ENCODE peak calls at places on chromosomes 16 and 17, in nine cellular contexts. W is GM23338; I is CD4-positive, alpha-beta T cell; S is IMR-90; L is left lung; R is dorsolateral prefrontal cortex; D is thoracic aorta; F is mesendoderm; K is PC-9. E is an unnamed sample.

GRCh38 chr17:68399638-68400403 is 57.5 kb downstream of the WIPI1 start:
- DNase-seq in S (peak), F (no peak), K (no peak), W (no peak), L (no peak), I (peak), D (no peak), R (no peak), E (no peak)

GRCh38 chr17:27294689-27295630 is 1.0 kb downstream of the WSB1 start:
- DNase-seq in I (peak), K (peak), W (peak), F (peak), L (peak), R (peak), S (peak), D (no peak), E (peak)

GRCh38 chr17:4130715-4131114 is 12.1 kb downstream of the ZZEF1 start:
- DNase-seq in S (peak), K (no peak), W (no peak), I (no peak), L (peak), D (no peak), R (no peak), F (no peak), E (no peak)

GRCh38 chr16:4315185-4316102 is at the start of gene GLIS2:
- DNase-seq in K (no peak), D (no peak), I (no peak), F (peak), R (peak), S (peak), W (peak), L (peak), E (peak)

GRCh38 chr17:74698069-74698468 is 14.7 kb downstream of the CD300LF start:
- DNase-seq in K (no peak), D (no peak), L (no peak), I (no peak), R (no peak), F (no peak), S (no peak), W (no peak), E (no peak)

GRCh38 chr16:56421313-56421712 is 4.0 kb downstream of the AMFR start:
- DNase-seq in S (no peak), K (no peak), R (no peak), F (no peak), D (no peak), I (no peak), L (no peak), W (no peak), E (no peak)

GRCh38 chr17:59372138-59372751 is 40.8 kb downstream of the YPEL2 start:
- DNase-seq in L (no peak), R (no peak), I (no peak), S (peak), K (peak), W (no peak), F (no peak), D (no peak), E (no peak)

GRCh38 chr17:20216154-20216815 is 207.1 kb downstream of the SPECC1 start:
- DNase-seq in S (no peak), K (no peak), D (no peak), F (peak), R (no peak), W (no peak), I (no peak), L (no peak), E (no peak)

GRCh38 chr16:77223184-77223583 is 24.0 kb downstream of the SYCE1L start:
- DNase-seq in K (no peak), R (no peak), I (no peak), D (no peak), S (no peak), W (peak), L (no peak), F (peak), E (no peak)

GRCh38 chr16:73069581-73070262 is 21.8 kb upstream of the ZFHX3 start:
- DNase-seq in W (no peak), L (no peak), S (no peak), R (no peak), I (no peak), F (no peak), K (no peak), D (no peak), E (no peak)

DNA sequence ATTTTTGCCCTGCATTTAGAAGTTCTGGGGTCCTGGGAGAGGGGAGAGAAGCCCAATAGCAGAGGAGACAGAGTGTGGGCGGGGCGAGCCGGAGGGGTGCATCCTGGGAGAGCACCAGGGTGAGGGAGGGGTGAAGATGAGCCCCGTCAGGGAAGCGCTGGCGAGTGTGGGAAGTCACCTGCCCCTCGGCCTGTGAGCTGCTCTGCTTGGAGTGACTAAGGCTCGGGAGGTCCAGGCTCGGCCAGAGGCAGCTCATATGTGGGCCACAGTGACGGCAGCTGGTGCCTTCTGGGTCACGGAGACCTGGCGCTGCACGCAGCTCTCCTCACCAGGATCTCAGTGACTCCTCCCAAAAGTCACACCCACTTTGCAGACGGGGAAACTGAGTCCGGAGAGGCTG is 1.1 kb downstream of the ZG16B start:
- DNase-seq in S (no peak), L (no peak), K (no peak), W (no peak), F (no peak), R (no peak), D (no peak), I (no peak), E (no peak)
- H3K27ac ChIP-seq in S (no peak), L (no peak), K (no peak), W (no peak), F (no peak), R (no peak), D (no peak), I (no peak), E (no peak)

GRCh38 chr17:81829858-81830257 is 3.2 kb downstream of the MCRIP1 start:
- DNase-seq in L (no peak), R (no peak), I (no peak), W (no peak), F (no peak), D (no peak), S (no peak), K (no peak), E (no peak)
- H3K27ac ChIP-seq in L (no peak), R (no peak), I (no peak), W (no peak), F (no peak), D (no peak), S (no peak), K (no peak), E (no peak)

DNA sequence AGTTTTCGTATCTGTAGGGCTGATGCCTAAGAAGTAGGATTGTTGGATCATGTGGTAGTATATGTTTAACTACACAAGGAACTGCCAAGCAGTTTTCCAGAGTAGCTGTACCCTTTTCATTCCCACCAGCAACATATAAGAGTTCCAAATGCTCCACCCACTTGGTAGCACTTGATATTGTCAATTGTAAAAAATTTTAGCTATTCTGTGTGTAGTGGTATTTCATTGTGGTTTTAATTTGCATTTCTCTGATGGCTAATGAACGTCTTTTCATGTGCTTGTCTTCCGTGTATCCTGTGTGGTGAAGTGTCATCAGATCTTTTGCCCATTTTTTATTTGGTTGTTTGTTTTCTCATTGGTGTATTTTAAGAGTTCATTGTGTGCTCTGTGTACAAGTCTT is 69.7 kb downstream of the TANC2 start:
- DNase-seq in K (no peak), W (no peak), R (no peak), S (no peak), I (no peak), D (no peak), F (no peak), L (no peak), E (no peak)
- H3K27ac ChIP-seq in K (no peak), W (no peak), R (no peak), S (no peak), I (no peak), D (no peak), F (no peak), L (no peak), E (no peak)

DNA sequence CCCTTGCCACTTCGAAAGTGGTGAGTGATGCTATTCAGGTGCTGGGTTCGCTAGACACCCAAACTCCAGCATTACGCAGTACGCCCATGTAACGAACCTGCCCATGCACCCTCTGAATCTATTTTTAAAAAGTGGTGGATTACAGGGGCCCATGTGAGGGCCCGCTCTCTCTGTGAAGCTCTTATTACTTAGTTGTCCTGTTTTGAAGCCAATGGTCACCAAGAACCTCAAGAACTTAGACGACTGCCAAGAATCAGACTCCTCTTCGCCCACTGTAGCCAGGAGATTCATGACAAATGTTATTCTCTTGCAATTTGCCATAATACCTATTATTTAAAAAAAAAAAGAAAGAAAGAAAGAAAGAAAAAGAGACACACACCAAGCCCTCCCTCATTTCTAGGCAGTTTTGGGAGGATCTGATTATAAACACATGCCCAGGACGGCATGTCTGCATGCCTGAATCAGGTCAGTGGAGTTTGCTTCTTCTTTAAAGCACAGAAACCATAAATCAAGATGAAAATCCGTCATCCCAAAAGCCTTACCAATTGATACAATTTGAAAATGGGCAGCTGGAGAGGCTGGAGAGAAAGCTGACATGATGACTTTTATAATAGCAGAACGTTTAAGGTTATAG is 108.6 kb downstream of the IRX3 start:
- DNase-seq in F (no peak), D (no peak), R (no peak), I (no peak), K (no peak), W (no peak), S (no peak), L (no peak), E (no peak)
- H3K27ac ChIP-seq in F (no peak), D (no peak), R (no peak), I (no peak), K (no peak), W (no peak), S (no peak), L (no peak), E (no peak)

GRCh38 chr16:9594047-9594446 is 502.6 kb downstream of the HAPSTR1 start:
- DNase-seq in S (no peak), D (no peak), K (no peak), F (no peak), L (no peak), R (no peak), W (no peak), I (no peak), E (no peak)

GRCh38 chr16:9595393-9595792 is 503.9 kb downstream of the HAPSTR1 start:
- DNase-seq in K (no peak), I (no peak), W (no peak), S (no peak), R (no peak), L (no peak), D (no peak), F (no peak), E (no peak)

GRCh38 chr16:9596788-9597187 is 505.3 kb downstream of the HAPSTR1 start:
- DNase-seq in K (no peak), F (peak), W (no peak), L (no peak), S (no peak), I (no peak), R (no peak), D (no peak), E (no peak)

GRCh38 chr16:9593440-9593839 is 502.0 kb downstream of the HAPSTR1 start:
- DNase-seq in D (no peak), L (no peak), I (no peak), R (no peak), S (no peak), F (no peak), W (no peak), K (no peak), E (no peak)

DNA sequence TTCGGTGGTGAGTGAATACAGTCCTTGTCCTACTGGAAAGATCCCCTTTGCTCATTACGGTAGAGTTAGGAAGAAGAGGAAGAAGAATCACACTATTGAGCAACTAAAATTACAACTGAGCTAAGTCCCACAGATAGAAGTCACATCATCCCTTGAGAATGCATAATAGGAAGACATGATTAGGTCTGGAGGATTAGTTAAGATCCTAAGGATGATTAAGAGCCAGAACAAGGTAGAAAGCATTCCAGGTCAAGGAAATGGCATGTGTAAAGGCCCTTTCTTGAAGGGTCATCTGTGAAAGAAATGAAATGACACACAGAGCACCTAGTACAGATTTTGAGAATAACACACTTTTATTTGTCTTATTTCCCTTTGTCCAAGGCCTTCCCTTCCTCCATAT is 503.5 kb downstream of the HAPSTR1 start:
- DNase-seq in D (no peak), R (no peak), K (no peak), W (no peak), I (no peak), S (no peak), L (no peak), F (peak), E (no peak)
- H3K27ac ChIP-seq in D (no peak), R (no peak), K (no peak), W (no peak), I (no peak), S (no peak), L (no peak), F (no peak), E (no peak)

DNA sequence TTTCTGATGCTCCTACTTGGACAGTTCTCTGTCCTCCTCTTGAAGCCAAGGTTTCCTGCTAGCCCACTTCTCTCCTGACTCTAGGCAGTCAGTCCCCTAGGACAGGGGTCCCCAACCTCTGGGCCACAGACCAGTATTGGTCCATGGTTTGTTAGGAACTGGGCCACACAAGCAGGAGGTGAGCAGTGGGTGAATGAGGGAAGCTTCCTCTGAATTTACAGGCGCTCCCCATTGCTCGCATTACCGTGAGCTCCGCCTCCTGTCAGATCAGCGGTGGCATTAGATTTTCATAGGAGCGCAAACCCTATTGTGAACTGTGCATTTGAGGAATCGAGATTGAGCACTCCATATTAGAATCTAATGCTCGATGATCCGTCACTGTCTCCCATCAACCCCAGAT is 55.7 kb downstream of the GNA13 start:
- DNase-seq in I (no peak), D (no peak), F (no peak), S (no peak), K (no peak), W (no peak), R (no peak), L (no peak), E (no peak)
- H3K27ac ChIP-seq in I (no peak), D (no peak), F (no peak), S (no peak), K (no peak), W (no peak), R (no peak), L (no peak), E (no peak)

GRCh38 chr16:75059411-75059810 is 57.2 kb downstream of the LDHD start:
- DNase-seq in I (no peak), F (no peak), W (no peak), K (no peak), D (no peak), L (no peak), R (no peak), S (no peak), E (no peak)

GRCh38 chr16:75053791-75054555 is 55.1 kb downstream of the ZNRF1 start:
- DNase-seq in W (no peak), L (peak), F (no peak), I (no peak), K (peak), D (no peak), S (no peak), R (peak), E (no peak)

GRCh38 chr16:75052481-75053211 is 53.8 kb downstream of the ZNRF1 start:
- DNase-seq in R (no peak), F (peak), D (no peak), S (no peak), L (no peak), K (no peak), I (no peak), W (peak), E (no peak)

GRCh38 chr16:75058815-75059214 is 57.8 kb downstream of the LDHD start:
- DNase-seq in I (no peak), F (peak), R (no peak), D (no peak), W (no peak), K (no peak), S (peak), L (no peak), E (no peak)

DNA sequence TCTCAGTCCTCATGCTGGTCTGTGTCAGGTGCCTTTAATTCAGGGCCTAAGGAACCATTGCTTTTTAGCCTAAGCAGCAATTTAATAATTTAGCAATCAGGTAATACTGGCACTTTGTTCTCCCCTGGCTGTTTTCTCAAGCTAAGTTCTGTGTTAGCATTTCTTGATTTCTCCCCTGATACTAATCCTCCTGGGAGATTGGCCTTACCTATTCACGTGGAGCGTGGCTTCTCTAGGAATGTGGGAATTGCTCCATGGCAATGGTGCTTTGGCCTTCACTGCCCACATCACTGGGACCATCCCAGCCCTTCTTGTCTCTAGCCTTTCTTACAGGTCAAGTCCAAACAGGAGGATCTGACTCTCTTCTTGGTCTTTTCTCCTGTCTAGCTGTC is 55.7 kb downstream of the ZNRF1 start:
- DNase-seq in I (no peak), K (no peak), R (no peak), S (no peak), L (no peak), W (no peak), D (no peak), F (no peak), E (no peak)
- H3K27ac ChIP-seq in I (no peak), K (peak), R (peak), S (no peak), L (no peak), W (peak), D (no peak), F (no peak), E (no peak)